ENCODE peak calls at places on chromosomes 4 and X, in ten cellular contexts. O is left lung; U is suprapubic skin; R is trophoblast cell; C is epithelial cell of prostate; G is colonic mucosa; A is CD8-positive, alpha-beta memory T cell; L is prostate gland; P is H9; X is K562. D is an unnamed sample.

GRCh38 chr4:128241425-128241913 is 46.1 kb downstream of the PGRMC2 start:
- DNase-seq in U (no peak), X (no peak), O (no peak), L (no peak), P (no peak), R (peak), A (no peak), G (no peak), C (peak), D (no peak)

GRCh38 chrX:73855546-73855945 is 292.5 kb downstream of the CHIC1 start:
- DNase-seq in L (peak), G (peak), X (peak), A (peak), R (peak), O (peak), P (peak), C (no peak), U (no peak), D (peak)

GRCh38 chr4:141153751-141154510 is 20.7 kb upstream of the RNF150 start:
- DNase-seq in O (no peak), R (no peak), U (no peak), A (no peak), C (no peak), L (peak), X (no peak), P (no peak), G (no peak), D (no peak)

GRCh38 chr4:126221262-126221661 is 906.5 kb downstream of the FAT4 start:
- DNase-seq in X (no peak), U (no peak), L (no peak), A (no peak), P (no peak), R (no peak), O (no peak), C (no peak), G (no peak), D (no peak)

GRCh38 chr4:70269674-70270073 is 27.3 kb downstream of the CSN3 start:
- DNase-seq in U (no peak), L (no peak), G (no peak), R (no peak), A (no peak), O (no peak), X (no peak), C (no peak), P (no peak), D (no peak)

GRCh38 chrX:151985955-151986354 is 11.5 kb upstream of the GABRE start:
- DNase-seq in G (peak), P (no peak), U (no peak), L (no peak), X (peak), R (no peak), O (no peak), A (no peak), C (no peak), D (no peak)

GRCh38 chr4:24912252-24913098 is at the start of gene CCDC149:
- DNase-seq in U (peak), C (no peak), O (peak), P (peak), G (peak), A (no peak), R (peak), L (peak), X (peak), D (peak)

GRCh38 chr4:148444296-148445070 is 2.3 kb upstream of the NR3C2 start:
- DNase-seq in G (peak), C (no peak), L (peak), A (peak), U (peak), O (no peak), X (no peak), R (peak), P (peak), D (no peak)

GRCh38 chrX:131958724-131959123 is 64.4 kb upstream of the STK26 start:
- DNase-seq in P (no peak), O (no peak), R (no peak), C (no peak), L (no peak), U (no peak), A (no peak), G (no peak), X (no peak), D (no peak)

GRCh38 chr4:145281946-145282345 is 101.6 kb upstream of the OTUD4 start:
- DNase-seq in P (no peak), O (no peak), G (no peak), A (no peak), U (no peak), R (no peak), L (no peak), X (no peak), C (no peak), D (no peak)

GRCh38 chr4:99679204-99679603 is 21.6 kb upstream of the C4orf54 start:
- DNase-seq in R (no peak), C (no peak), O (no peak), L (no peak), U (no peak), A (no peak), G (no peak), P (no peak), X (no peak), D (no peak)

GRCh38 chrX:115023139-115023538 is 5.7 kb upstream of the IL13RA2 start:
- DNase-seq in U (no peak), C (peak), L (peak), G (no peak), X (peak), P (no peak), A (no peak), R (no peak), O (no peak), D (no peak)

GRCh38 chr4:69984030-69984443 is 11.7 kb upstream of the STATH start:
- DNase-seq in U (no peak), L (peak), A (no peak), C (peak), O (no peak), G (no peak), P (no peak), R (no peak), X (no peak), D (no peak)

GRCh38 chr4:38782452-38783108 is at the start of gene TLR10:
- DNase-seq in L (peak), C (no peak), G (peak), O (no peak), U (no peak), P (peak), X (peak), R (no peak), A (peak), D (no peak)

GRCh38 chr4:1207603-1208265 is 35.4 kb upstream of the SPON2 start:
- DNase-seq in R (no peak), X (no peak), A (no peak), O (peak), G (peak), C (no peak), U (peak), L (no peak), P (no peak), D (peak)

GRCh38 chr4:68655764-68656444 is 14.5 kb downstream of the UGT2B15 start:
- DNase-seq in G (peak), O (no peak), P (no peak), A (no peak), X (no peak), U (no peak), L (no peak), R (no peak), C (no peak), D (no peak)

GRCh38 chrX:109847257-109848187 is 114.5 kb upstream of the ACSL4 start:
- DNase-seq in C (peak), P (no peak), O (no peak), X (no peak), G (no peak), U (no peak), L (no peak), R (peak), A (no peak), D (no peak)

GRCh38 chr4:127425911-127426310 is 206.8 kb upstream of the INTU start:
- DNase-seq in L (no peak), G (no peak), U (no peak), A (no peak), R (peak), P (no peak), C (no peak), O (no peak), X (no peak), D (no peak)

GRCh38 chrX:115582035-115582870 is 21.3 kb downstream of the PLS3 start:
- DNase-seq in G (no peak), L (no peak), X (no peak), R (no peak), O (no peak), U (no peak), P (no peak), C (no peak), A (no peak), D (no peak)

GRCh38 chr4:108336076-108336475 is 167.3 kb upstream of the LEF1 start:
- DNase-seq in A (no peak), G (no peak), X (no peak), U (no peak), R (peak), P (no peak), C (peak), L (no peak), O (no peak), D (no peak)

GRCh38 chr4:121192500-121192899 is 28.4 kb upstream of the TNIP3 start:
- DNase-seq in G (no peak), X (peak), R (no peak), O (no peak), C (no peak), P (no peak), U (no peak), L (no peak), A (no peak), D (no peak)

GRCh38 chr4:112520598-112521122 is 4.7 kb upstream of the NEUROG2 start:
- DNase-seq in R (no peak), X (no peak), C (no peak), P (no peak), G (no peak), A (no peak), L (no peak), O (no peak), U (no peak), D (no peak)

GRCh38 chr4:171813195-171813955 is at the start of gene GALNTL6:
- DNase-seq in P (peak), G (no peak), O (no peak), R (no peak), A (no peak), X (no peak), U (no peak), C (no peak), L (no peak), D (no peak)

GRCh38 chr4:123396294-123397275 is at the start of gene SPRY1:
- DNase-seq in X (peak), G (peak), C (peak), U (peak), A (peak), L (peak), R (peak), P (peak), O (peak), D (peak)

GRCh38 chrX:150848914-150849365 is 49.5 kb downstream of the CD99L2 start:
- DNase-seq in O (peak), A (no peak), X (peak), P (no peak), U (no peak), C (peak), R (peak), G (peak), L (peak), D (no peak)

GRCh38 chr4:124931050-124931449 is 218.5 kb upstream of the ANKRD50 start:
- DNase-seq in X (no peak), O (no peak), U (no peak), P (no peak), A (no peak), C (no peak), G (no peak), L (no peak), R (no peak), D (no peak)

GRCh38 chr4:5753766-5754528 is 42.9 kb downstream of the EVC start:
- DNase-seq in A (no peak), O (no peak), X (no peak), L (no peak), G (peak), U (no peak), P (no peak), C (peak), R (peak), D (no peak)

GRCh38 chrX:7242613-7243012 is 94.7 kb upstream of the PUDP start:
- DNase-seq in R (no peak), L (no peak), A (no peak), G (no peak), O (no peak), U (no peak), X (no peak), C (no peak), P (no peak), D (no peak)

GRCh38 chr4:151600432-151600831 is 160.4 kb downstream of the GATB start:
- DNase-seq in A (no peak), O (no peak), L (no peak), U (no peak), R (no peak), G (no peak), P (no peak), C (peak), X (no peak), D (no peak)

GRCh38 chr4:8917868-8918783 is 46.5 kb upstream of the HMX1 start:
- DNase-seq in X (peak), U (peak), G (peak), C (no peak), P (peak), A (peak), R (peak), L (peak), O (peak), D (no peak)

GRCh38 chrX:40550069-40550468 is 30.7 kb upstream of the ATP6AP2 start:
- DNase-seq in G (no peak), U (no peak), A (no peak), L (no peak), P (no peak), X (no peak), R (no peak), O (no peak), C (no peak), D (no peak)

GRCh38 chrX:91137881-91138280 is 296.8 kb upstream of the PABPC5 start:
- DNase-seq in R (no peak), G (no peak), X (no peak), U (no peak), L (no peak), O (no peak), P (no peak), C (no peak), A (no peak), D (no peak)

GRCh38 chr4:33477715-33478114 is 2757.5 kb downstream of the PCDH7 start:
- DNase-seq in U (no peak), R (no peak), G (no peak), L (no peak), X (no peak), P (no peak), A (no peak), C (no peak), O (no peak), D (no peak)
- H3K27ac ChIP-seq in U (no peak), R (no peak), G (no peak), L (no peak), X (no peak), P (no peak), A (no peak), C (no peak), O (no peak), D (no peak)

GRCh38 chr4:150067859-150068258 is 10.4 kb upstream of the DCLK2 start:
- DNase-seq in P (no peak), O (no peak), G (no peak), U (no peak), R (no peak), A (no peak), C (no peak), L (no peak), X (no peak), D (no peak)

GRCh38 chr4:150065740-150066139 is 12.5 kb upstream of the DCLK2 start:
- DNase-seq in U (no peak), G (no peak), X (no peak), L (no peak), A (no peak), C (no peak), O (no peak), P (no peak), R (no peak), D (no peak)

GRCh38 chr4:150068300-150068699 is 9.9 kb upstream of the DCLK2 start:
- DNase-seq in C (no peak), X (no peak), P (no peak), G (no peak), O (no peak), R (no peak), U (no peak), L (no peak), A (no peak), D (no peak)

GRCh38 chr4:150063128-150063527 is 15.1 kb upstream of the DCLK2 start:
- DNase-seq in C (no peak), P (no peak), R (no peak), L (no peak), A (no peak), G (no peak), O (no peak), U (no peak), X (no peak), D (no peak)
- H3K27ac ChIP-seq in C (no peak), P (no peak), R (no peak), L (no peak), A (no peak), G (no peak), O (no peak), U (no peak), X (no peak), D (no peak)

GRCh38 chrX:72041166-72041565 is 90.5 kb downstream of the RTL5 start:
- DNase-seq in R (no peak), O (no peak), A (no peak), X (no peak), C (no peak), U (no peak), L (no peak), G (no peak), P (no peak), D (no peak)
- H3K27ac ChIP-seq in R (no peak), O (no peak), A (no peak), X (no peak), C (no peak), U (no peak), L (no peak), G (no peak), P (no peak), D (no peak)

GRCh38 chr4:4269326-4269725 is 20.6 kb downstream of the LYAR start:
- DNase-seq in O (no peak), P (no peak), A (peak), L (no peak), R (no peak), C (no peak), X (no peak), U (no peak), G (no peak), D (no peak)
- H3K27ac ChIP-seq in O (peak), P (no peak), A (peak), L (no peak), R (no peak), C (peak), X (no peak), U (no peak), G (no peak), D (no peak)

GRCh38 chrX:45619290-45619689 is 418.6 kb upstream of the DIPK2B start:
- DNase-seq in A (no peak), X (no peak), P (no peak), G (no peak), L (no peak), U (no peak), C (no peak), R (no peak), O (no peak), D (no peak)

GRCh38 chrX:45622042-45622423 is 421.4 kb upstream of the DIPK2B start:
- DNase-seq in P (no peak), G (no peak), L (no peak), A (no peak), R (no peak), O (no peak), C (no peak), U (no peak), X (no peak), D (no peak)

GRCh38 chrX:45621356-45622041 is 420.8 kb upstream of the DIPK2B start:
- DNase-seq in P (no peak), U (no peak), C (peak), G (no peak), R (peak), L (no peak), X (no peak), O (no peak), A (no peak), D (no peak)

GRCh38 chrX:45622538-45622937 is 421.9 kb upstream of the DIPK2B start:
- DNase-seq in L (no peak), R (peak), O (no peak), C (peak), U (no peak), P (no peak), G (no peak), X (no peak), A (no peak), D (no peak)

DNA sequence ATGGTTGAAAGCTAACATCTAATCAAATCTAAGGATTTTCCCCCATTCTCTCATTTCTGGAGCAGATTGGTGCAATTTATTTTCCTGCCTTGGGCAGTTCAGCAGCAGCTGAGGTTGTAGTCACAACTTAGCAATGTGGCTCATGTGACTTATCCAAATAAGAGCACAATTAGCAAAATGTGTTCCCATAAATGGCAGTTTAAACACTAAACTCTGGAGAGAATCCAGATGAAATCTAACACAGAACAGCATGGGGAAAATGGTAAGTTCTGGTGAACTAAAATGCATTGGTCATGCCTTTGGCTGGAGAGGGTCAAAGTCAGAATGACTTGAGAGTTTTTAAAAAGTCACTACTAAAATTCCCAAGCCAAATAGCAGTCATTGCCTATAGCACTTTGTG is 422.6 kb upstream of the DIPK2B start:
- DNase-seq in R (peak), O (no peak), U (no peak), L (no peak), C (no peak), G (no peak), A (no peak), X (no peak), P (no peak), D (no peak)
- H3K27ac ChIP-seq in R (peak), O (no peak), U (no peak), L (no peak), C (peak), G (no peak), A (no peak), X (no peak), P (no peak), D (no peak)

DNA sequence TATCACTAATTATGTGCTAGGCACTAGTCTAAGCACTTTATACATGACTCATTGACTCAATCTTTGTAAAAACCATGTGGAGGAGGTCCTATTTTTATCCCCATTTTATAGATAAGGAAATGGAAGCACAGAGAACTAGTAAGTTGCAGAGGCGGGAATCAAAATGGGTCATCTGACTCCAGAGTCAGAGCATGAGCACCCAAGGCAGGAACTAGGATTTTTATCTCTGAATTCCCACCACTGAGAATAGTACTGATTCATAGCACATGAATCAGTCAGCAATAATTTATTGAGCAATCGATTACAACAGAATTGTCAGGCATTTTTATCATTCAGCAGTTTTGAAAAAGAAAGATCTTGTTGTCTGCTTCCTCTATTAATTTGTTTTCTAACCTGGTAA is 19.3 kb downstream of the SCARB2 start:
- DNase-seq in P (no peak), G (no peak), X (peak), U (no peak), L (no peak), R (peak), A (no peak), O (peak), C (peak), D (no peak)
- H3K27ac ChIP-seq in P (no peak), G (no peak), X (no peak), U (peak), L (peak), R (no peak), A (no peak), O (peak), C (peak), D (peak)

GRCh38 chrX:107721966-107722707 is 53.5 kb downstream of the TSC22D3 start:
- DNase-seq in G (no peak), R (no peak), O (no peak), C (no peak), P (no peak), X (no peak), L (no peak), A (no peak), U (no peak), D (no peak)
- H3K27ac ChIP-seq in G (no peak), R (no peak), O (peak), C (no peak), P (no peak), X (no peak), L (peak), A (no peak), U (peak), D (peak)